ENCODE peak calls at places on chromosome 3, in four cellular contexts. R, V, O and C are unnamed samples.

GRCh38 chr3:94026623-94027022 is 1.8 kb downstream of the STX19 start:
- DNase-seq in R (no peak), V (no peak), O (no peak), C (no peak)

GRCh38 chr3:48244462-48244861 is 3.6 kb downstream of the ZNF589 start:
- DNase-seq in R (no peak), V (no peak), O (no peak), C (no peak)

GRCh38 chr3:132788299-132788698 is 66.1 kb upstream of the NPHP3 start:
- DNase-seq in R (no peak), V (no peak), O (no peak), C (no peak)

GRCh38 chr3:175001091-175001490 is 142.0 kb downstream of the NAALADL2 start:
- DNase-seq in R (no peak), V (no peak), O (no peak), C (peak)

GRCh38 chr3:13866406-13866965 is 13.4 kb downstream of the WNT7A start:
- DNase-seq in R (no peak), V (peak), O (peak), C (no peak)

GRCh38 chr3:8386221-8386620 is 115.4 kb upstream of the LMCD1 start:
- DNase-seq in R (no peak), V (no peak), O (no peak), C (no peak)

GRCh38 chr3:134681527-134681910 is 30.7 kb upstream of the KY start:
- DNase-seq in R (no peak), V (no peak), O (no peak), C (no peak)

GRCh38 chr3:197225579-197225978 is 72.8 kb downstream of the DLG1 start:
- DNase-seq in R (no peak), V (no peak), O (no peak), C (no peak)

GRCh38 chr3:14608298-14608697 is 43.3 kb upstream of the CCDC174 start:
- DNase-seq in R (no peak), V (no peak), O (no peak), C (no peak)

GRCh38 chr3:98612587-98612986 is 19.2 kb upstream of the CPOX start:
- DNase-seq in R (no peak), V (no peak), O (no peak), C (no peak)

GRCh38 chr3:70550723-70551319 is 238.4 kb upstream of the MDFIC2 start:
- DNase-seq in R (no peak), V (peak), O (peak), C (peak)

GRCh38 chr3:104273046-104273649 is 1093.6 kb upstream of the ALCAM start:
- DNase-seq in R (no peak), V (no peak), O (no peak), C (no peak)